ENCODE peak calls at places on chromosomes 12 and 14, in four cellular contexts. E is SK-N-SH, B is heart right ventricle, H is IMR-90. Z is an unnamed sample.
A peak's percentile ranks its signal among the peaks of the same experiment; 100 is the strongest.

GRCh38 chr12:6635375-6635855 is 344 bp downstream of the LPAR5 start:
- DNase-seq in E (peak; percentile 73), B (no peak), H (no peak), Z (no peak)

GRCh38 chr12:123139926-123140674 is 10.8 kb downstream of the PITPNM2 start:
- DNase-seq in E (no peak), B (no peak), H (peak; percentile 57), Z (peak; percentile 67)

GRCh38 chr14:45867046-45867894 is 614.3 kb upstream of the MIS18BP1 start:
- DNase-seq in E (no peak), B (no peak), H (no peak), Z (no peak)

GRCh38 chr12:89353188-89353822 is 1.0 kb upstream of the DUSP6 start:
- DNase-seq in E (peak; percentile 94), B (peak; percentile 82), H (peak; percentile 62), Z (peak; percentile 92)

GRCh38 chr12:48043771-48044170 is 39.5 kb upstream of the COL2A1 start:
- DNase-seq in E (no peak), B (no peak), H (no peak), Z (no peak)

GRCh38 chr14:92439551-92440344 is 73.8 kb upstream of the RIN3 start:
- DNase-seq in E (no peak), B (peak; percentile 72), H (no peak), Z (peak; percentile 15)

GRCh38 chr12:6426882-6427671 is 17.7 kb upstream of the CD27 start:
- DNase-seq in E (no peak), B (no peak), H (no peak), Z (no peak)

GRCh38 chr12:24679135-24679534 is 269.8 kb downstream of the BCAT1 start:
- DNase-seq in E (no peak), B (no peak), H (peak; percentile 40), Z (peak; percentile 71)

GRCh38 chr12:14167005-14167628 is 185.7 kb upstream of the GRIN2B start:
- DNase-seq in E (peak; percentile 67), B (no peak), H (peak; percentile 41), Z (peak; percentile 80)

GRCh38 chr12:131618303-131618658 is 92.6 kb upstream of the SFSWAP start:
- DNase-seq in E (no peak), B (no peak), H (no peak), Z (peak; percentile 44)

DNA sequence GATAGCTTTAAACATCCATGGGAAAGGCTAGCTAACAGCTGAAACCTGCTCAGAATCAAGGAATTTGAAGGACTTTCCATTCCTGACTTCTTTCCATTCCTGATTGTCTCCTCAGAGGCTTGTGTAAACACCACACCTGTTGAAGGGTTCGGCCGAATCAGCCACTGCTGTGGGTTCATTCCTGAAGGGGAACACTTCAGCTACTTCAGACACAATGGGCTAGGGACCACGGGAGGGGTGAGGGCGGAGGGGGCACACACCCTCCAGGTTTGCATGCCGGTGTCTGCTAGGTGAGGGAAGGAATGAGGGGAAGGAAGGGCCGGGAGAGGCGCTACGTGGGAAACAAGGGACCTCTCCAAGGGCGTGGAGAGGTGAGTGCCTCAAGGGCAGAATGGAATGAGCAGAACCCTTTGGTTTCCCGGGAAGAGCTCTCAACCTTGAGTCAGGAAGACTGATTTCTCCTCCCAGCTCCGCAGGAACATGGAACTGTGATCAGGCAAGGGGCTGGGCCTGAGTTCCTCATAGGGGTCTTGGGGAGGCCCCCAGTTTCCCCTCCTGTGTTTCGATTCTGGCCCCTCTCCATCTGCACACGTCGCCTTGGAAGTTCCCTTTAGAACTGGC is 1.4 kb downstream of the GPRC5A start:
- DNase-seq in E (no peak), B (no peak), H (no peak), Z (peak; percentile 51)
- H3K4me3 ChIP-seq in E (no peak overlapping the region), B (no peak overlapping the region), H (peak overlapping the region; percentile 72), Z (peak overlapping the region; percentile 56)

DNA sequence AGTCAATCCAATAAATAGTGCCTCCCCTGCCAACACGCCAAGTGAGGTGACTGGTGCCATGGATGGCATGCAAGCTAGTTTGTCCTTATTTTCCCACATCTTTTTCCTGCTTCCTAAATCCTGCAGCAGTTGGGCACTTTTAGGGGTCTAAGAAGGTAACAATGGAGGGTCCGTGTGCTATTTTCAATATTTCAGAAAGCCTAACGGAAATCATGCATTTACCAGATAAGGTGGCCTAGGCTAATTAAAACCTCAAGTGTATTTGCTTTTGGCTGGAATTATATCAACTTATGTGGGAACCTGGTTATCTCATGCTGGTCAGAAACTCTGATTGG is 4.9 kb downstream of the ITGA5 start:
- DNase-seq in E (no peak), B (no peak), H (no peak), Z (no peak)
- H3K4me1 ChIP-seq in E (no peaks in the 10 kb centered on the region), B (peaks cover 82% of the 10 kb centered on the region), H (peaks cover 34% of the 10 kb centered on the region), Z (no peaks in the 10 kb centered on the region)

GRCh38 chr12:53481957-53482586 is 17.2 kb downstream of the MAP3K12 start:
- DNase-seq in E (peak; percentile 60), B (no peak), H (no peak), Z (peak; percentile 38)
- TF ChIP-seq CTCF in E (peak; percentile 34), B (no peak), H (peak; percentile 17), Z (peak; percentile 46)

GRCh38 chr14:103122578-103123127 is 608 bp upstream of the TNFAIP2 start:
- DNase-seq in E (peak; percentile 60), B (no peak), H (no peak), Z (no peak)
- H3K4me3 ChIP-seq in E (no peak overlapping the region), B (peak overlapping the region; percentile 56), H (no peak overlapping the region), Z (no peak overlapping the region)

DNA sequence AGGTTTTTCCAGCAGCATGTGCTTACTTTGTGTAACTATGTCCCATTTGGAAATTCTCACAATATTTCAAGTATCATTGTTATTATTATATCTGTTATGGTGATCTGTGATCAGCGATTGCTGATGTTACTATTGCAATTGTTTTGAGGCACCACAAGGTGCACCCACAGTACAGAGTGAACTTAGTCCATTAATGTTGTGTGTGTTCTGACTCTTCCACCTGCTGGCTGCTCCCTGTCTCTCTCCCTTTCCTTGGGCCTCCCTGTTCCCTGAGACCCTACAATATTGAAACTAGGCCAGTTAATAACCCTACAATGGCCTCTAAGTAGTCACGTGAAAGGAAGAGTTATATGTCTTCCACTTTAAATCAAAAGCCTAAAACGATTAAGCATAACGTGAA is 153.9 kb downstream of the PIK3C2G start:
- DNase-seq in E (no peak), B (no peak), H (no peak), Z (peak; percentile 9)
- H3K4me1 ChIP-seq in E (no peaks in the 10 kb centered on the region), B (no peaks in the 10 kb centered on the region), H (no peaks in the 10 kb centered on the region), Z (no peaks in the 10 kb centered on the region)

GRCh38 chr12:59431266-59431665 is 164.6 kb upstream of the SLC16A7 start:
- DNase-seq in E (no peak), B (no peak), H (peak; percentile 2), Z (no peak)
- TF ChIP-seq CTCF in E (peak; percentile 51), B (peak; percentile 46), H (peak; percentile 29), Z (no peak)

DNA sequence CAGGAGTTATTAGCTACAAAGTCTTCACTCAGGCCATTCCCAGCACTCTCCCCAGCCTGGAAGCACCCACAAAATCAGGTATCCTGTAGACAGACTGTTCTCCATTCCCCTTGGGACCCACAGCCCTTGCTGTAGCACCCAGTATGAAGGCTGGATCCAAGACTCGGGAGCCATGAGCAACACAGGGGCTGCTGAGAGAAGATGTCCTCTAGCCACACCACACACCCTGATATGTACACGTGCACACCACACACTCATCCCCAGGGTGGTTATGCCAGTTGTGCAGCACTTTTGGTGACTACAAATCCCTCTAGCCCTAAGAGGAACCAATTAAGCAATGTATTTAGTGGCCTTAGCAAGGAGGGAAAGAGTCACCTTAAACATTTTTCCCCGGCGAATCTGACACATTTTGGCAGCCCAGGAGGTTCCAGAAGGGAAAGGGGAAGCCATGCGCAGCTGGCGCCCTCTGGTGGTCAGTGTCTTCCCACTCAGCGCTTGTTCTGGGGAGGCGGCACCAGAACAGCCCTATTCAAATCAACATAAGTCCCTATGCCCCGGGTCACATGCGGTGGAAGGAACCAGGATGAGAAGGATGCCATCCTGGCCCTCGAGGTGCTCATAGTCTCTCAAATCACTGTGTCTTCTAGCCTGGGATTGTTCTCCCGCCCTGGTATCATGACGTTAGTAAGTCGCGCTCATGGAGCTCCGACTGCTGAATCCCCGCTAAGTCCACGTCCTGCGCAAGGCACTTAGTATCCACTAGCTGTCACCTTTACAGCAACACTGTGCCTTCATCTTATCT is 96.9 kb downstream of the GCH1 start:
- DNase-seq in E (peak; percentile 80), B (peak; percentile 86), H (peak; percentile 77), Z (peak; percentile 85)
- H3K4me3 ChIP-seq in E (peak overlapping the region; percentile 45), B (no peak overlapping the region), H (no peak overlapping the region), Z (no peak overlapping the region)

DNA sequence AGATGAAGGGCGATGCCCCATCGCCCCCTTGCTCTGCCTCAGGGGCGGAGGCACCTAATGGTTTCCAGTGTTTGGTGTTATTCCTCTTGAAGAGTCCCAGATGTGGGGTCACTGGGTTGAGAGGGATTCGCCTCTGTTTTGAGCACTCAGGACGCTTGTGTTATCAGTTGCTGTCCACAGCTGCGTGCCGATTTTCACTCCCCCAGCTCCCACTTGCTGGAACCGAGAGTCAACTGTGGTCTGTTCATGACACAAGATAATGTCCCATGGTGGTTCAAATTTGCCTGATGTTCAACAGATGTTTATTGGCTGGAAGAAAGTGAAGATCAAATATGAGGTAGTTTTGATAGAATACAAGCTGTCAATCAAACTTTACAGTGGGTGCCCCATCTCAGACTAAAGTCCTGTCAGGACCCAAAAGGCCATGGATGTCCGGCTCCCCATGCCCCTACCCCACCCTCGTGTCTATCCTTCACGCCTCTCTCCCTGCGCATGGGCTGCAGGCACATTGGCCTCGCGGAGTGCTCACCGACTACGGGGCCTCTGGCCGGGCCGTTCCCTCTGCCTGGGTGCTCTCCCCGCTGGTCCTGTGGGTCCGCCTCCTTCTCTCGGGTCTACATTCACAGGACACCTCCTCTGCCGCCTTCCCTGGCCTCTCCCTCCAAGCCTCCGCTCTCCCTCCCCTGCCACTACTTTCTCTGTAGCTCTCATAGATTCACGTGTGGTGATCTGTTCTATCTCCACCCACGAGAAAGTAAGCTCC is 6.9 kb upstream of the TRAF3 start:
- DNase-seq in E (no peak), B (no peak), H (no peak), Z (no peak)
- H3K4me1 ChIP-seq in E (no peaks in the 10 kb centered on the region), B (no peaks in the 10 kb centered on the region), H (no peaks in the 10 kb centered on the region), Z (no peaks in the 10 kb centered on the region)